ENCODE peak calls at places on chromosomes 11 and 22, in eight cellular contexts. One of them, this sample, is unnamed.

GRCh38 chr11:70798296-70798695 is 400.0 kb downstream of the CTTN start:
- DNase-seq in NCI-H2029: no peak
- DNase-seq in CD8-positive, alpha-beta memory T cell: no peak
- DNase-seq in cerebellar cortex: no peak
- DNase-seq in kidney glomerular epithelial cell: no peak
- DNase-seq in caudate nucleus: no peak
- DNase-seq in fibroblast of lung: no peak
- DNase-seq in mucosa of descending colon: no peak
- DNase-seq in this sample: no peak

GRCh38 chr11:125724125-125724524 is 22.0 kb upstream of the PATE1 start:
- DNase-seq in NCI-H2029: no peak
- DNase-seq in CD8-positive, alpha-beta memory T cell: no peak
- DNase-seq in cerebellar cortex: peak; percentile 3
- DNase-seq in kidney glomerular epithelial cell: peak; percentile 27
- DNase-seq in caudate nucleus: no peak
- DNase-seq in fibroblast of lung: peak; percentile 30
- DNase-seq in mucosa of descending colon: peak; percentile 2
- DNase-seq in this sample: no peak

GRCh38 chr11:32173435-32173834 is 82.6 kb downstream of the RCN1 start:
- DNase-seq in NCI-H2029: peak; percentile 2
- DNase-seq in CD8-positive, alpha-beta memory T cell: no peak
- DNase-seq in cerebellar cortex: peak; percentile 73
- DNase-seq in kidney glomerular epithelial cell: peak; percentile 21
- DNase-seq in caudate nucleus: peak; percentile 14
- DNase-seq in fibroblast of lung: peak; percentile 58
- DNase-seq in mucosa of descending colon: peak; percentile 64
- DNase-seq in this sample: peak; percentile 22

GRCh38 chr11:702731-703461 is 3.1 kb upstream of the EPS8L2 start:
- DNase-seq in NCI-H2029: peak; percentile 70
- DNase-seq in CD8-positive, alpha-beta memory T cell: no peak
- DNase-seq in cerebellar cortex: peak; percentile 46
- DNase-seq in kidney glomerular epithelial cell: peak; percentile 63
- DNase-seq in caudate nucleus: no peak
- DNase-seq in fibroblast of lung: no peak
- DNase-seq in mucosa of descending colon: peak; percentile 77
- DNase-seq in this sample: no peak

GRCh38 chr11:19698493-19699292 is 13.9 kb upstream of the NAV2 start:
- DNase-seq in NCI-H2029: no peak
- DNase-seq in CD8-positive, alpha-beta memory T cell: no peak
- DNase-seq in cerebellar cortex: no peak
- DNase-seq in kidney glomerular epithelial cell: no peak
- DNase-seq in caudate nucleus: no peak
- DNase-seq in fibroblast of lung: peak; percentile 63
- DNase-seq in mucosa of descending colon: no peak
- DNase-seq in this sample: no peak

GRCh38 chr22:50210378-50211139 is 9.7 kb downstream of the SELENOO start:
- DNase-seq in NCI-H2029: no peak
- DNase-seq in CD8-positive, alpha-beta memory T cell: no peak
- DNase-seq in cerebellar cortex: no peak
- DNase-seq in kidney glomerular epithelial cell: no peak
- DNase-seq in caudate nucleus: no peak
- DNase-seq in fibroblast of lung: no peak
- DNase-seq in mucosa of descending colon: no peak
- DNase-seq in this sample: no peak

GRCh38 chr11:109783842-109784241 is 309.4 kb upstream of the ZC3H12C start:
- DNase-seq in NCI-H2029: no peak
- DNase-seq in CD8-positive, alpha-beta memory T cell: no peak
- DNase-seq in cerebellar cortex: no peak
- DNase-seq in kidney glomerular epithelial cell: no peak
- DNase-seq in caudate nucleus: no peak
- DNase-seq in fibroblast of lung: no peak
- DNase-seq in mucosa of descending colon: no peak
- DNase-seq in this sample: no peak

GRCh38 chr11:119322360-119322739 is 5.4 kb upstream of the MCAM start:
- DNase-seq in NCI-H2029: no peak
- DNase-seq in CD8-positive, alpha-beta memory T cell: no peak
- DNase-seq in cerebellar cortex: no peak
- DNase-seq in kidney glomerular epithelial cell: no peak
- DNase-seq in caudate nucleus: no peak
- DNase-seq in fibroblast of lung: no peak
- DNase-seq in mucosa of descending colon: no peak
- DNase-seq in this sample: no peak

GRCh38 chr22:32644252-32645100 is 157.0 kb upstream of the TIMP3 start:
- DNase-seq in NCI-H2029: peak; percentile 75
- DNase-seq in CD8-positive, alpha-beta memory T cell: peak; percentile 17
- DNase-seq in cerebellar cortex: no peak
- DNase-seq in kidney glomerular epithelial cell: peak; percentile 57
- DNase-seq in caudate nucleus: no peak
- DNase-seq in fibroblast of lung: peak; percentile 48
- DNase-seq in mucosa of descending colon: peak; percentile 40
- DNase-seq in this sample: no peak

GRCh38 chr22:32801436-32802290 is at the start of gene TIMP3:
- DNase-seq in NCI-H2029: no peak
- DNase-seq in CD8-positive, alpha-beta memory T cell: no peak
- DNase-seq in cerebellar cortex: peak; percentile 3
- DNase-seq in kidney glomerular epithelial cell: peak; percentile 54
- DNase-seq in caudate nucleus: peak; percentile 61
- DNase-seq in fibroblast of lung: peak; percentile 82
- DNase-seq in mucosa of descending colon: peak; percentile 65
- DNase-seq in this sample: no peak

GRCh38 chr22:26045051-26045450 is 124.2 kb upstream of the SEZ6L start:
- DNase-seq in NCI-H2029: peak; percentile 81
- DNase-seq in CD8-positive, alpha-beta memory T cell: no peak
- DNase-seq in cerebellar cortex: no peak
- DNase-seq in kidney glomerular epithelial cell: no peak
- DNase-seq in caudate nucleus: no peak
- DNase-seq in fibroblast of lung: no peak
- DNase-seq in mucosa of descending colon: no peak
- DNase-seq in this sample: no peak

GRCh38 chr11:9838229-9838628 is 174.4 kb downstream of the SWAP70 start:
- DNase-seq in NCI-H2029: no peak
- DNase-seq in CD8-positive, alpha-beta memory T cell: no peak
- DNase-seq in cerebellar cortex: no peak
- DNase-seq in kidney glomerular epithelial cell: no peak
- DNase-seq in caudate nucleus: no peak
- DNase-seq in fibroblast of lung: peak; percentile 47
- DNase-seq in mucosa of descending colon: no peak
- DNase-seq in this sample: no peak

GRCh38 chr22:27839261-27839660 is 37.7 kb upstream of the MN1 start:
- DNase-seq in NCI-H2029: no peak
- DNase-seq in CD8-positive, alpha-beta memory T cell: no peak
- DNase-seq in cerebellar cortex: no peak
- DNase-seq in kidney glomerular epithelial cell: no peak
- DNase-seq in caudate nucleus: no peak
- DNase-seq in fibroblast of lung: no peak
- DNase-seq in mucosa of descending colon: no peak
- DNase-seq in this sample: no peak

GRCh38 chr22:50641696-50642607 is 14.0 kb upstream of the ARSA start:
- DNase-seq in NCI-H2029: no peak
- DNase-seq in CD8-positive, alpha-beta memory T cell: no peak
- DNase-seq in cerebellar cortex: no peak
- DNase-seq in kidney glomerular epithelial cell: no peak
- DNase-seq in caudate nucleus: peak; percentile 21
- DNase-seq in fibroblast of lung: peak; percentile 33
- DNase-seq in mucosa of descending colon: peak; percentile 27
- DNase-seq in this sample: no peak

GRCh38 chr11:73359930-73360742 is 16.1 kb upstream of the RELT start:
- DNase-seq in NCI-H2029: no peak
- DNase-seq in CD8-positive, alpha-beta memory T cell: no peak
- DNase-seq in cerebellar cortex: no peak
- DNase-seq in kidney glomerular epithelial cell: no peak
- DNase-seq in caudate nucleus: peak; percentile 33
- DNase-seq in fibroblast of lung: peak; percentile 39
- DNase-seq in mucosa of descending colon: no peak
- DNase-seq in this sample: no peak

GRCh38 chr11:61532136-61533038 is 23.8 kb downstream of the LRRC10B start:
- DNase-seq in NCI-H2029: peak; percentile 56
- DNase-seq in CD8-positive, alpha-beta memory T cell: peak; percentile 26
- DNase-seq in cerebellar cortex: peak; percentile 44
- DNase-seq in kidney glomerular epithelial cell: no peak
- DNase-seq in caudate nucleus: no peak
- DNase-seq in fibroblast of lung: no peak
- DNase-seq in mucosa of descending colon: peak; percentile 77
- DNase-seq in this sample: peak; percentile 16

GRCh38 chr22:20111045-20111688 is 4.7 kb upstream of the RANBP1 start:
- DNase-seq in NCI-H2029: peak; percentile 18
- DNase-seq in CD8-positive, alpha-beta memory T cell: peak; percentile 39
- DNase-seq in cerebellar cortex: peak; percentile 54
- DNase-seq in kidney glomerular epithelial cell: peak; percentile 4
- DNase-seq in caudate nucleus: no peak
- DNase-seq in fibroblast of lung: no peak
- DNase-seq in mucosa of descending colon: no peak
- DNase-seq in this sample: no peak

GRCh38 chr11:10865837-10866270 is 8.0 kb upstream of the ZBED5 start:
- DNase-seq in NCI-H2029: no peak
- DNase-seq in CD8-positive, alpha-beta memory T cell: no peak
- DNase-seq in cerebellar cortex: no peak
- DNase-seq in kidney glomerular epithelial cell: no peak
- DNase-seq in caudate nucleus: no peak
- DNase-seq in fibroblast of lung: no peak
- DNase-seq in mucosa of descending colon: no peak
- DNase-seq in this sample: no peak

GRCh38 chr11:120775986-120776682 is 247.8 kb upstream of the TBCEL start:
- DNase-seq in NCI-H2029: no peak
- DNase-seq in CD8-positive, alpha-beta memory T cell: no peak
- DNase-seq in cerebellar cortex: no peak
- DNase-seq in kidney glomerular epithelial cell: no peak
- DNase-seq in caudate nucleus: no peak
- DNase-seq in fibroblast of lung: no peak
- DNase-seq in mucosa of descending colon: no peak
- DNase-seq in this sample: no peak

GRCh38 chr11:117586392-117586791 is 210.6 kb downstream of the DSCAML1 start:
- DNase-seq in NCI-H2029: no peak
- DNase-seq in CD8-positive, alpha-beta memory T cell: no peak
- DNase-seq in cerebellar cortex: no peak
- DNase-seq in kidney glomerular epithelial cell: no peak
- DNase-seq in caudate nucleus: no peak
- DNase-seq in fibroblast of lung: no peak
- DNase-seq in mucosa of descending colon: no peak
- DNase-seq in this sample: no peak

GRCh38 chr22:19870153-19871022 is 15.7 kb upstream of the GNB1L start:
- DNase-seq in NCI-H2029: no peak
- DNase-seq in CD8-positive, alpha-beta memory T cell: no peak
- DNase-seq in cerebellar cortex: no peak
- DNase-seq in kidney glomerular epithelial cell: no peak
- DNase-seq in caudate nucleus: no peak
- DNase-seq in fibroblast of lung: no peak
- DNase-seq in mucosa of descending colon: peak; percentile 1
- DNase-seq in this sample: no peak

GRCh38 chr22:42655693-42656092 is 6.5 kb upstream of the CYB5R3 start:
- DNase-seq in NCI-H2029: peak; percentile 86
- DNase-seq in CD8-positive, alpha-beta memory T cell: no peak
- DNase-seq in cerebellar cortex: no peak
- DNase-seq in kidney glomerular epithelial cell: no peak
- DNase-seq in caudate nucleus: no peak
- DNase-seq in fibroblast of lung: no peak
- DNase-seq in mucosa of descending colon: no peak
- DNase-seq in this sample: no peak

GRCh38 chr22:17984114-17984513 is 40.2 kb downstream of the MICAL3 start:
- DNase-seq in NCI-H2029: no peak
- DNase-seq in CD8-positive, alpha-beta memory T cell: no peak
- DNase-seq in cerebellar cortex: no peak
- DNase-seq in kidney glomerular epithelial cell: no peak
- DNase-seq in caudate nucleus: no peak
- DNase-seq in fibroblast of lung: no peak
- DNase-seq in mucosa of descending colon: no peak
- DNase-seq in this sample: no peak

GRCh38 chr22:41341012-41341411 is 39.7 kb downstream of the ZC3H7B start:
- DNase-seq in NCI-H2029: no peak
- DNase-seq in CD8-positive, alpha-beta memory T cell: no peak
- DNase-seq in cerebellar cortex: no peak
- DNase-seq in kidney glomerular epithelial cell: no peak
- DNase-seq in caudate nucleus: no peak
- DNase-seq in fibroblast of lung: no peak
- DNase-seq in mucosa of descending colon: no peak
- DNase-seq in this sample: no peak

GRCh38 chr11:124970925-124971324 is 16.9 kb downstream of the CCDC15 start:
- DNase-seq in NCI-H2029: no peak
- DNase-seq in CD8-positive, alpha-beta memory T cell: no peak
- DNase-seq in cerebellar cortex: peak; percentile 19
- DNase-seq in kidney glomerular epithelial cell: no peak
- DNase-seq in caudate nucleus: no peak
- DNase-seq in fibroblast of lung: peak; percentile 24
- DNase-seq in mucosa of descending colon: peak; percentile 7
- DNase-seq in this sample: no peak

GRCh38 chr11:79045018-79045787 is 395.6 kb downstream of the TENM4 start:
- DNase-seq in NCI-H2029: no peak
- DNase-seq in CD8-positive, alpha-beta memory T cell: no peak
- DNase-seq in cerebellar cortex: peak; percentile 68
- DNase-seq in kidney glomerular epithelial cell: peak; percentile 11
- DNase-seq in caudate nucleus: no peak
- DNase-seq in fibroblast of lung: no peak
- DNase-seq in mucosa of descending colon: no peak
- DNase-seq in this sample: no peak

GRCh38 chr11:44990665-44991064 is 40.0 kb upstream of the TP53I11 start:
- DNase-seq in NCI-H2029: no peak
- DNase-seq in CD8-positive, alpha-beta memory T cell: no peak
- DNase-seq in cerebellar cortex: no peak
- DNase-seq in kidney glomerular epithelial cell: no peak
- DNase-seq in caudate nucleus: no peak
- DNase-seq in fibroblast of lung: no peak
- DNase-seq in mucosa of descending colon: no peak
- DNase-seq in this sample: no peak

GRCh38 chr22:17726561-17727243 is 47.6 kb downstream of the BID start:
- DNase-seq in NCI-H2029: no peak
- DNase-seq in CD8-positive, alpha-beta memory T cell: no peak
- DNase-seq in cerebellar cortex: peak; percentile 83
- DNase-seq in kidney glomerular epithelial cell: no peak
- DNase-seq in caudate nucleus: no peak
- DNase-seq in fibroblast of lung: peak; percentile 60
- DNase-seq in mucosa of descending colon: no peak
- DNase-seq in this sample: no peak

This sample was measured in LoVo.